ENCODE peak calls at places on chromosomes 7 and 10, in nine cellular contexts. One of them, this sample, is unnamed.

GRCh38 chr7:155820788-155821187 is 8.5 kb upstream of the SHH start:
- DNase-seq in cardiac fibroblast: no peak
- DNase-seq in type B pancreatic cell: no peak
- DNase-seq in WTC11: no peak
- DNase-seq in breast epithelium: no peak
- DNase-seq in MM.1S: peak; percentile 5
- DNase-seq in ovary: no peak
- DNase-seq in RWPE1: no peak
- DNase-seq in heart right ventricle: no peak
- DNase-seq in this sample: no peak

GRCh38 chr10:114795039-114795438 is 26.5 kb upstream of the FHIP2A start:
- DNase-seq in type B pancreatic cell: no peak
- DNase-seq in MM.1S: no peak
- DNase-seq in WTC11: no peak
- DNase-seq in ovary: no peak
- DNase-seq in cardiac fibroblast: no peak
- DNase-seq in heart right ventricle: no peak
- DNase-seq in RWPE1: no peak
- DNase-seq in breast epithelium: no peak
- DNase-seq in this sample: no peak

GRCh38 chr7:2719007-2719406 is 31.0 kb downstream of the AMZ1 start:
- DNase-seq in WTC11: peak; percentile 74
- DNase-seq in cardiac fibroblast: no peak
- DNase-seq in ovary: no peak
- DNase-seq in type B pancreatic cell: no peak
- DNase-seq in MM.1S: no peak
- DNase-seq in RWPE1: peak; percentile 43
- DNase-seq in breast epithelium: no peak
- DNase-seq in heart right ventricle: no peak
- DNase-seq in this sample: no peak

GRCh38 chr7:2732959-2733584 is 45.1 kb downstream of the AMZ1 start:
- DNase-seq in RWPE1: peak; percentile 32
- DNase-seq in heart right ventricle: peak; percentile 72
- DNase-seq in breast epithelium: peak; percentile 79
- DNase-seq in type B pancreatic cell: peak; percentile 67
- DNase-seq in WTC11: peak; percentile 9
- DNase-seq in ovary: peak; percentile 56
- DNase-seq in cardiac fibroblast: peak; percentile 81
- DNase-seq in MM.1S: no peak
- DNase-seq in this sample: no peak

GRCh38 chr10:5666324-5667220 is at the start of gene ASB13:
- DNase-seq in RWPE1: peak; percentile 53
- DNase-seq in breast epithelium: no peak
- DNase-seq in ovary: peak; percentile 65
- DNase-seq in WTC11: peak; percentile 75
- DNase-seq in MM.1S: peak; percentile 52
- DNase-seq in type B pancreatic cell: no peak
- DNase-seq in cardiac fibroblast: peak; percentile 37
- DNase-seq in heart right ventricle: peak; percentile 73
- DNase-seq in this sample: no peak

GRCh38 chr7:27693794-27694193 is 31.1 kb upstream of the HIBADH start:
- DNase-seq in ovary: no peak
- DNase-seq in MM.1S: no peak
- DNase-seq in WTC11: no peak
- DNase-seq in type B pancreatic cell: no peak
- DNase-seq in breast epithelium: peak; percentile 28
- DNase-seq in heart right ventricle: no peak
- DNase-seq in RWPE1: no peak
- DNase-seq in cardiac fibroblast: peak; percentile 53
- DNase-seq in this sample: no peak

GRCh38 chr10:26489081-26489480 is 50.9 kb downstream of the APBB1IP start:
- DNase-seq in heart right ventricle: no peak
- DNase-seq in breast epithelium: no peak
- DNase-seq in type B pancreatic cell: no peak
- DNase-seq in cardiac fibroblast: no peak
- DNase-seq in ovary: no peak
- DNase-seq in MM.1S: no peak
- DNase-seq in RWPE1: no peak
- DNase-seq in WTC11: no peak
- DNase-seq in this sample: no peak

GRCh38 chr7:82164813-82165212 is 278.8 kb downstream of the CACNA2D1 start:
- DNase-seq in heart right ventricle: peak; percentile 35
- DNase-seq in MM.1S: no peak
- DNase-seq in type B pancreatic cell: no peak
- DNase-seq in ovary: no peak
- DNase-seq in RWPE1: peak; percentile 4
- DNase-seq in breast epithelium: no peak
- DNase-seq in WTC11: no peak
- DNase-seq in cardiac fibroblast: peak; percentile 81
- DNase-seq in this sample: no peak

GRCh38 chr7:108190891-108191290 is 60.7 kb upstream of the LAMB4 start:
- DNase-seq in WTC11: no peak
- DNase-seq in breast epithelium: no peak
- DNase-seq in heart right ventricle: no peak
- DNase-seq in cardiac fibroblast: peak; percentile 83
- DNase-seq in ovary: no peak
- DNase-seq in MM.1S: no peak
- DNase-seq in RWPE1: no peak
- DNase-seq in type B pancreatic cell: no peak
- DNase-seq in this sample: no peak

GRCh38 chr10:75940742-75941141 is 509.3 kb downstream of the LRMDA start:
- DNase-seq in breast epithelium: no peak
- DNase-seq in RWPE1: no peak
- DNase-seq in cardiac fibroblast: no peak
- DNase-seq in type B pancreatic cell: no peak
- DNase-seq in heart right ventricle: no peak
- DNase-seq in WTC11: no peak
- DNase-seq in ovary: no peak
- DNase-seq in MM.1S: no peak
- DNase-seq in this sample: no peak

GRCh38 chr7:116588641-116589594 is 64.1 kb downstream of the CAV1 start:
- DNase-seq in breast epithelium: no peak
- DNase-seq in MM.1S: peak; percentile 86
- DNase-seq in type B pancreatic cell: no peak
- DNase-seq in cardiac fibroblast: peak; percentile 86
- DNase-seq in RWPE1: peak; percentile 31
- DNase-seq in heart right ventricle: no peak
- DNase-seq in WTC11: no peak
- DNase-seq in ovary: no peak
- DNase-seq in this sample: no peak

GRCh38 chr10:24847476-24847875 is 104.9 kb downstream of the PRTFDC1 start:
- DNase-seq in ovary: no peak
- DNase-seq in cardiac fibroblast: no peak
- DNase-seq in type B pancreatic cell: no peak
- DNase-seq in RWPE1: no peak
- DNase-seq in heart right ventricle: no peak
- DNase-seq in breast epithelium: no peak
- DNase-seq in WTC11: no peak
- DNase-seq in MM.1S: no peak
- DNase-seq in this sample: no peak

GRCh38 chr10:111098679-111099437 is 22.0 kb downstream of the ADRA2A start:
- DNase-seq in WTC11: no peak
- DNase-seq in RWPE1: no peak
- DNase-seq in cardiac fibroblast: peak; percentile 5
- DNase-seq in MM.1S: no peak
- DNase-seq in breast epithelium: no peak
- DNase-seq in heart right ventricle: no peak
- DNase-seq in ovary: no peak
- DNase-seq in type B pancreatic cell: no peak
- DNase-seq in this sample: no peak

GRCh38 chr7:144118341-144118740 is 4.6 kb upstream of the OR2A14 start:
- DNase-seq in breast epithelium: no peak
- DNase-seq in WTC11: no peak
- DNase-seq in ovary: no peak
- DNase-seq in cardiac fibroblast: no peak
- DNase-seq in type B pancreatic cell: no peak
- DNase-seq in heart right ventricle: no peak
- DNase-seq in RWPE1: no peak
- DNase-seq in MM.1S: no peak
- DNase-seq in this sample: no peak
- TF ChIP-seq CTCF in breast epithelium: no peak
- TF ChIP-seq CTCF in WTC11: no peak
- TF ChIP-seq CTCF in ovary: no peak
- TF ChIP-seq CTCF in cardiac fibroblast: no peak
- TF ChIP-seq CTCF in type B pancreatic cell: no peak
- TF ChIP-seq CTCF in heart right ventricle: no peak
- TF ChIP-seq CTCF in RWPE1: no peak
- TF ChIP-seq CTCF in MM.1S: no peak
- TF ChIP-seq CTCF in this sample: no peak

GRCh38 chr10:13885238-13885990 is 298.6 kb downstream of the PRPF18 start:
- DNase-seq in breast epithelium: no peak
- DNase-seq in RWPE1: no peak
- DNase-seq in ovary: no peak
- DNase-seq in type B pancreatic cell: no peak
- DNase-seq in heart right ventricle: no peak
- DNase-seq in MM.1S: no peak
- DNase-seq in WTC11: no peak
- DNase-seq in cardiac fibroblast: no peak
- DNase-seq in this sample: no peak
- TF ChIP-seq CTCF in breast epithelium: no peak
- TF ChIP-seq CTCF in RWPE1: no peak
- TF ChIP-seq CTCF in ovary: no peak
- TF ChIP-seq CTCF in type B pancreatic cell: no peak
- TF ChIP-seq CTCF in heart right ventricle: no peak
- TF ChIP-seq CTCF in MM.1S: no peak
- TF ChIP-seq CTCF in WTC11: no peak
- TF ChIP-seq CTCF in cardiac fibroblast: no peak
- TF ChIP-seq CTCF in this sample: no peak

GRCh38 chr7:28958235-28958945 is at the start of gene TRIL:
- DNase-seq in type B pancreatic cell: peak; percentile 78
- DNase-seq in MM.1S: no peak
- DNase-seq in WTC11: peak; percentile 74
- DNase-seq in breast epithelium: peak; percentile 77
- DNase-seq in RWPE1: no peak
- DNase-seq in ovary: peak; percentile 84
- DNase-seq in heart right ventricle: peak; percentile 89
- DNase-seq in cardiac fibroblast: peak; percentile 45
- DNase-seq in this sample: no peak

GRCh38 chr7:28956608-28957063 is 1.5 kb downstream of the TRIL start:
- DNase-seq in RWPE1: peak; percentile 63
- DNase-seq in type B pancreatic cell: peak; percentile 81
- DNase-seq in MM.1S: no peak
- DNase-seq in breast epithelium: peak; percentile 77
- DNase-seq in cardiac fibroblast: peak; percentile 28
- DNase-seq in heart right ventricle: peak; percentile 56
- DNase-seq in WTC11: peak; percentile 88
- DNase-seq in ovary: peak; percentile 46
- DNase-seq in this sample: no peak

GRCh38 chr7:28955723-28956607 is 2.2 kb downstream of the TRIL start:
- DNase-seq in breast epithelium: peak; percentile 79
- DNase-seq in heart right ventricle: peak; percentile 73
- DNase-seq in RWPE1: peak; percentile 63
- DNase-seq in cardiac fibroblast: peak; percentile 37
- DNase-seq in MM.1S: peak; percentile 53
- DNase-seq in type B pancreatic cell: peak; percentile 83
- DNase-seq in WTC11: peak; percentile 86
- DNase-seq in ovary: peak; percentile 54
- DNase-seq in this sample: no peak

GRCh38 chr7:28957822-28958234 is 302 bp downstream of the TRIL start:
- DNase-seq in MM.1S: no peak
- DNase-seq in heart right ventricle: no peak
- DNase-seq in type B pancreatic cell: no peak
- DNase-seq in cardiac fibroblast: no peak
- DNase-seq in breast epithelium: no peak
- DNase-seq in ovary: no peak
- DNase-seq in RWPE1: no peak
- DNase-seq in WTC11: peak; percentile 54
- DNase-seq in this sample: no peak

GRCh38 chr7:28957064-28957821 is 887 bp downstream of the TRIL start:
- DNase-seq in cardiac fibroblast: peak; percentile 32
- DNase-seq in MM.1S: no peak
- DNase-seq in breast epithelium: peak; percentile 33
- DNase-seq in type B pancreatic cell: no peak
- DNase-seq in heart right ventricle: no peak
- DNase-seq in ovary: peak; percentile 25
- DNase-seq in RWPE1: no peak
- DNase-seq in WTC11: peak; percentile 63
- DNase-seq in this sample: no peak
- TF ChIP-seq CTCF in cardiac fibroblast: no peak
- TF ChIP-seq CTCF in MM.1S: no peak
- TF ChIP-seq CTCF in breast epithelium: no peak
- TF ChIP-seq CTCF in type B pancreatic cell: no peak
- TF ChIP-seq CTCF in heart right ventricle: no peak
- TF ChIP-seq CTCF in ovary: no peak
- TF ChIP-seq CTCF in RWPE1: no peak
- TF ChIP-seq CTCF in WTC11: no peak
- TF ChIP-seq CTCF in this sample: no peak

DNA sequence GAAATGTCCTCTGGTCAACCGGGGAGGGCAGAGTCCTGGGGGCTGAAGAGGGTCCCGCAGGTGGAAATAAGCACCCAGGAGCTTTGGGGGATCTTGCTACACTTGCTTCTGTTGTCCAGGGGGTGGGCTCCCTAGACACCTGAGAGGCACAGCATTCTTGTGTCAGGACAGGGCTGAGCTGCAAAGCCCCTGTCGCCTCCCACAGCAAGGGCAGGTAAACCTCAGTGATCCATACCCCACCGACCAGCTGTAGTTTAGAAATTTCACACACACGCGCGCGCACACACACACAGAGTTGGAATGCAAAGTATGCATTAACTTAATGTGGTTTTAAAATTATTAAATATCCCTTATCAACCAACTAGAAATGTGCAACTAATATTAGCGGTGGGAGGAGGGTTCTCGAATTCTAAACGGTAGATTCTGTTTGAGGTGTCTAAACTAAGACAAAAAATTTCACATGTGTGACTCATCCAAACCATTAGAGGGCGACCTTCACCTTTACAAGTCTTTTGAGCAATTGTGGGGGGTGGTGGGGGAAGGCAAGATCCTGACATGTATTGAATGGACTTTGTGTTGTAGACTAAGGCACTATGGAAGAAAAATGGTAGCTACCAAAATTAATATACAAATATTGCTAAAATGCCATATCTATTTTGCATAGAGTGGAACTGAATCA is 34.3 kb upstream of the PTF1A start:
- DNase-seq in WTC11: no peak
- DNase-seq in breast epithelium: no peak
- DNase-seq in ovary: no peak
- DNase-seq in heart right ventricle: no peak
- DNase-seq in MM.1S: peak; percentile 70
- DNase-seq in cardiac fibroblast: peak; percentile 57
- DNase-seq in RWPE1: peak; percentile 38
- DNase-seq in type B pancreatic cell: no peak
- DNase-seq in this sample: peak; percentile 40
- TF ChIP-seq CTCF in WTC11: no peak
- TF ChIP-seq CTCF in breast epithelium: no peak
- TF ChIP-seq CTCF in ovary: no peak
- TF ChIP-seq CTCF in heart right ventricle: no peak
- TF ChIP-seq CTCF in MM.1S: no peak
- TF ChIP-seq CTCF in cardiac fibroblast: peak; percentile 29
- TF ChIP-seq CTCF in RWPE1: no peak
- TF ChIP-seq CTCF in type B pancreatic cell: no peak
- TF ChIP-seq CTCF in this sample: peak; percentile 49

GRCh38 chr10:71761541-71762113 is 11.7 kb downstream of the VSIR start:
- DNase-seq in breast epithelium: no peak
- DNase-seq in cardiac fibroblast: no peak
- DNase-seq in type B pancreatic cell: no peak
- DNase-seq in ovary: no peak
- DNase-seq in MM.1S: no peak
- DNase-seq in WTC11: peak; percentile 46
- DNase-seq in heart right ventricle: no peak
- DNase-seq in RWPE1: no peak
- DNase-seq in this sample: no peak
- TF ChIP-seq CTCF in breast epithelium: no peak
- TF ChIP-seq CTCF in cardiac fibroblast: peak; percentile 3
- TF ChIP-seq CTCF in type B pancreatic cell: peak; percentile 22
- TF ChIP-seq CTCF in ovary: no peak
- TF ChIP-seq CTCF in MM.1S: peak; percentile 3
- TF ChIP-seq CTCF in WTC11: peak; percentile 38
- TF ChIP-seq CTCF in heart right ventricle: no peak
- TF ChIP-seq CTCF in RWPE1: no peak
- TF ChIP-seq CTCF in this sample: peak; percentile 34

This sample was measured in GM12864.